ENCODE peak calls at places on chromosomes 3 and 15, in nine cellular contexts. S is upper lobe of left lung, A is IMR-90, L is fibroblast of mammary gland, Y is sigmoid colon, B is SK-N-SH, Z is left ventricle myocardium inferior, I is progenitor cell of endocrine pancreas, D is Calu3. T is an unnamed sample.

GRCh38 chr15:60326824-60327654 is 70.7 kb downstream of the ANXA2 start:
- DNase-seq in S (no peak), A (peak), L (peak), Y (no peak), B (peak), Z (no peak), I (no peak), D (peak), T (peak)

GRCh38 chr15:95875141-95875643 is 455.3 kb upstream of the NR2F2 start:
- DNase-seq in S (no peak), A (no peak), L (peak), Y (no peak), B (no peak), Z (no peak), I (no peak), D (no peak), T (peak)

GRCh38 chr3:150124142-150124541 is 153.4 kb upstream of the PFN2 start:
- DNase-seq in S (no peak), A (no peak), L (no peak), Y (no peak), B (no peak), Z (no peak), I (no peak), D (no peak), T (no peak)

GRCh38 chr3:190197346-190197763 is 76.7 kb upstream of the P3H2 start:
- DNase-seq in S (no peak), A (no peak), L (no peak), Y (no peak), B (no peak), Z (no peak), I (no peak), D (no peak), T (no peak)

GRCh38 chr3:122245513-122246174 is 62.2 kb downstream of the CASR start:
- DNase-seq in S (no peak), A (peak), L (peak), Y (no peak), B (no peak), Z (no peak), I (no peak), D (peak), T (peak)

GRCh38 chr15:75192307-75192706 is 9.4 kb upstream of the C15orf39 start:
- DNase-seq in S (no peak), A (no peak), L (no peak), Y (no peak), B (no peak), Z (no peak), I (no peak), D (no peak), T (no peak)

GRCh38 chr3:165133188-165133899 is 55.0 kb upstream of the SI start:
- DNase-seq in S (no peak), A (no peak), L (no peak), Y (no peak), B (no peak), Z (no peak), I (no peak), D (no peak), T (no peak)

GRCh38 chr3:86958534-86958933 is 32.4 kb downstream of the VGLL3 start:
- DNase-seq in S (no peak), A (peak), L (peak), Y (no peak), B (no peak), Z (no peak), I (no peak), D (no peak), T (peak)

GRCh38 chr15:101420232-101420631 is 69.3 kb downstream of the PCSK6 start:
- DNase-seq in S (no peak), A (no peak), L (no peak), Y (no peak), B (no peak), Z (no peak), I (no peak), D (no peak), T (no peak)

GRCh38 chr15:70608156-70608555 is 155.2 kb downstream of the UACA start:
- DNase-seq in S (no peak), A (peak), L (peak), Y (no peak), B (no peak), Z (no peak), I (no peak), D (no peak), T (no peak)

GRCh38 chr15:61871926-61872522 is 188.2 kb downstream of the VPS13C start:
- DNase-seq in S (no peak), A (peak), L (peak), Y (no peak), B (peak), Z (no peak), I (no peak), D (no peak), T (peak)

GRCh38 chr3:136818851-136819783 is at the start of gene SLC35G2:
- DNase-seq in S (peak), A (peak), L (peak), Y (peak), B (peak), Z (peak), I (peak), D (peak), T (peak)

GRCh38 chr15:63462053-63462452 is 42.3 kb upstream of the USP3 start:
- DNase-seq in S (no peak), A (peak), L (no peak), Y (no peak), B (no peak), Z (no peak), I (no peak), D (no peak), T (peak)

GRCh38 chr3:54533856-54534255 is 394.0 kb downstream of the LRTM1 start:
- DNase-seq in S (no peak), A (no peak), L (no peak), Y (no peak), B (no peak), Z (no peak), I (no peak), D (no peak), T (no peak)

GRCh38 chr3:37741644-37742043 is 120.0 kb upstream of the CTDSPL start:
- DNase-seq in S (peak), A (no peak), L (peak), Y (peak), B (peak), Z (peak), I (no peak), D (peak), T (no peak)

GRCh38 chr3:187709155-187709554 is 6.8 kb upstream of the RTP2 start:
- DNase-seq in S (no peak), A (no peak), L (no peak), Y (no peak), B (no peak), Z (no peak), I (no peak), D (no peak), T (no peak)

GRCh38 chr3:178508443-178508825 is 27.8 kb upstream of the KCNMB2 start:
- DNase-seq in S (no peak), A (no peak), L (no peak), Y (no peak), B (no peak), Z (no peak), I (no peak), D (no peak), T (no peak)

GRCh38 chr3:171446801-171447578 is 13.2 kb downstream of the TNIK start:
- DNase-seq in S (no peak), A (peak), L (peak), Y (no peak), B (no peak), Z (no peak), I (no peak), D (no peak), T (peak)

GRCh38 chr15:47885921-47886320 is 168.6 kb downstream of the SEMA6D start:
- DNase-seq in S (no peak), A (peak), L (peak), Y (no peak), B (no peak), Z (no peak), I (no peak), D (no peak), T (peak)

GRCh38 chr15:45349671-45350070 is 28.7 kb downstream of the GATM start:
- DNase-seq in S (no peak), A (no peak), L (no peak), Y (no peak), B (no peak), Z (no peak), I (no peak), D (no peak), T (no peak)

GRCh38 chr3:15820911-15821310 is 23.1 kb upstream of the ANKRD28 start:
- DNase-seq in S (no peak), A (no peak), L (peak), Y (no peak), B (no peak), Z (no peak), I (no peak), D (no peak), T (no peak)

GRCh38 chr3:94101860-94102259 is 39.0 kb downstream of the NSUN3 start:
- DNase-seq in S (no peak), A (peak), L (peak), Y (no peak), B (no peak), Z (no peak), I (no peak), D (no peak), T (peak)
- TF ChIP-seq CTCF in S (no peak), A (peak), L (peak), Y (no peak), B (peak), Z (no peak), I (peak), D (no peak), T (peak)

GRCh38 chr3:172766718-172767405 is 16.3 kb downstream of the ECT2 start:
- DNase-seq in S (no peak), A (no peak), L (no peak), Y (no peak), B (no peak), Z (no peak), I (no peak), D (no peak), T (no peak)

GRCh38 chr3:172771672-172772071 is 21.1 kb downstream of the ECT2 start:
- DNase-seq in S (no peak), A (no peak), L (no peak), Y (no peak), B (no peak), Z (no peak), I (no peak), D (no peak), T (no peak)

GRCh38 chr3:172776049-172776717 is 25.7 kb downstream of the ECT2 start:
- DNase-seq in S (no peak), A (peak), L (peak), Y (no peak), B (no peak), Z (no peak), I (no peak), D (no peak), T (no peak)

GRCh38 chr3:172766241-172766640 is 15.7 kb downstream of the ECT2 start:
- DNase-seq in S (no peak), A (no peak), L (no peak), Y (no peak), B (no peak), Z (no peak), I (no peak), D (no peak), T (no peak)

GRCh38 chr3:172770382-172770781 is 19.9 kb downstream of the ECT2 start:
- DNase-seq in S (no peak), A (no peak), L (no peak), Y (no peak), B (no peak), Z (no peak), I (no peak), D (no peak), T (no peak)
- TF ChIP-seq CTCF in S (no peak), A (no peak), L (no peak), Y (no peak), B (no peak), Z (no peak), I (no peak), D (no peak), T (no peak)

DNA sequence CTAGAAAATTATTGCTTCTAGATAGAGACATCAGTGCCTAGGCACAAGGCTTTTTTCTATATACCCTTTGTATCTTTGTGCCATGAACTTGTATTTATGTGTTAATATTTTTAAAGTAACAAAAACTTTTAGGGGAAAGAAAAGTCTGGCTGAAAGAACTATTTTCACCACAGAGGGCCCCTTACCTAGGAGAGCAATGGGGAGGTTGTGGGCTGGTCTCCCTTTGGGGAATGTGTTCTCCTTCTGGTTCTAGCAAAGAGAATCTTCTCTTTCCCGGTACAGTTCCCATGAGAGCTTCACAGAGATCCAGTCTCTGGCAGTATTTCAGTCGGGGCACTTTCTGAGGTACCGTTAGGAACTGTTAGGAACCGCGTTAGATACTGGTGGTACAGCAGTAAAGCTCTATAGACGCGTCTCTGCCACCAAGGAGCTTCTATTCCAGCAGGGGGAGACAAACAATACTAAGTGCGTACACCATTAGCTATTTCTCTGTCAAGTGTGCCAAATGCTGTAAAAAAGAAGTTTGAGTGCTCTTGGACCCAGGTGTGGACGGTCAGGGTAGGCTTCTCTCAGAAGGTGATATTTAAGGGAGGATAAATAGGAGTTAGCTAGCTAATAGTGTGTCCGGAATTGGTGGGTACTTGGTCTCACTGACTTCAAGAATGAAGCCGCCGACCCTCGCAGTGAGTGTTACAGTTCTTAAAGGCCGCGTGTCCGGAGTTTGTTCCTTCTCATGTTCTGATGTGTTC is 4.6 kb upstream of the EPB42 start:
- DNase-seq in S (no peak), A (peak), L (peak), Y (no peak), B (peak), Z (no peak), I (no peak), D (peak), T (peak)
- TF ChIP-seq CTCF in S (peak), A (peak), L (peak), Y (peak), B (peak), Z (peak), I (peak), D (peak), T (peak)

DNA sequence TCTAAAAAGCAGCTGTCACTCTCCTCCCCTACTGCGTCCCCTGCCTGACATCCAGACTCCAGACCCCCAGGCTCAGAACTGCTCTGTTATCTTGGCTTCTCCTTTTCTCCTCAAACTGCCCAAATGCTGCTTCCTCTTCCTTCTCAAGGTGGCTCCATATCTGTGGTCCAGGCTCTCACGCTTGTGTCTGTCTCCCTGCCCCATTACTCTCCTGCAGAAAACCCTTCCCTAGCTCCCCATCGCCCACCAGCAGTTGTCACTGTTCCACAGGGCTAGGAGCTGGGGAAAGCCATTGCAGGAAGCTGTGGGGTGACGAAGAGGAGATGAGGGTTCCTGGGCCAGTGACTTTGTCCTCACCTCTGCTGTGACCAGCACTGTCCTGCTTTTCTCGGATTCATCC is 30.7 kb upstream of the CGNL1 start:
- DNase-seq in S (no peak), A (no peak), L (no peak), Y (no peak), B (peak), Z (no peak), I (no peak), D (peak), T (no peak)
- TF ChIP-seq CTCF in S (no peak), A (peak), L (no peak), Y (no peak), B (no peak), Z (peak), I (peak), D (no peak), T (peak)

GRCh38 chr3:140500473-140500872 is 177.4 kb upstream of the TRIM42 start:
- DNase-seq in S (no peak), A (no peak), L (no peak), Y (no peak), B (no peak), Z (no peak), I (no peak), D (no peak), T (no peak)

GRCh38 chr3:140501054-140501769 is 176.7 kb upstream of the TRIM42 start:
- DNase-seq in S (no peak), A (no peak), L (no peak), Y (no peak), B (no peak), Z (no peak), I (no peak), D (peak), T (no peak)

GRCh38 chr3:140497331-140497730 is 180.5 kb upstream of the TRIM42 start:
- DNase-seq in S (no peak), A (no peak), L (no peak), Y (no peak), B (no peak), Z (no peak), I (no peak), D (no peak), T (no peak)

GRCh38 chr3:140501770-140502364 is 176.0 kb upstream of the TRIM42 start:
- DNase-seq in S (no peak), A (no peak), L (no peak), Y (no peak), B (no peak), Z (no peak), I (no peak), D (no peak), T (no peak)

DNA sequence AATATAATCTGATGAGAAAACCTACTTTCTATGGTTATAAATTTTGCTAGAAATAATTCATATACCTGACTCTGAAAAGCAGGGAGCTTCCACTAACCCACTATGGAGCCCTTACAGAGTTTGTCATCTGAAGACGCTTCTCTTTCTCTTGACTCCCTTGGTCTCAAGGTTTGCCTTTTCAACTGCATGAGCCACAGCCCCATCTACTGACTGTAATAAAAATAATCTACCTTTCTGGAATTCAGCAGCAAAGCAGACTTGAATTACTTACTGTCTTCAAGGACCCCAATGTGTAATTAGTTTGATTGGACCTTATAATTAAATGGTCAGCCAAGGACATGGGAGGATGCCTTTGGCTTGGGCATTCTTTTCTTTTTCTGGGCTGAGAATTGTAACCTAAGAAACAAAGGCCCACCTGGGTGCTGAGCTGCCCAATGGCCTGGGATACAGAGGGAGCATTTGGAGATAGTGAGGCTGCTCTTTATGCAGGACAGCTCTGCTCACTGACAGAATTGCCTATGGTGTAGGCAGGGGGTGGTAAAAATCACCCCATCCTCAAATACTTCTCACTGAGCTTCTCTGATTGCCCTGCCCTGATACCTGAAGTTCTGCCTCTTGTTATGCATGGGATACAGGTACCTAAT is 178.6 kb upstream of the TRIM42 start:
- DNase-seq in S (no peak), A (no peak), L (peak), Y (no peak), B (peak), Z (no peak), I (no peak), D (no peak), T (no peak)
- TF ChIP-seq CTCF in S (no peak), A (no peak), L (peak), Y (no peak), B (no peak), Z (peak), I (peak), D (no peak), T (no peak)

GRCh38 chr3:184284696-184285095 is 8.9 kb downstream of the ECE2 start:
- DNase-seq in S (no peak), A (peak), L (peak), Y (no peak), B (peak), Z (no peak), I (no peak), D (peak), T (peak)
- TF ChIP-seq CTCF in S (no peak), A (peak), L (peak), Y (no peak), B (peak), Z (peak), I (peak), D (peak), T (peak)

GRCh38 chr3:111859974-111860859 is 1.2 kb downstream of the PHLDB2 start:
- DNase-seq in S (peak), A (peak), L (peak), Y (peak), B (peak), Z (peak), I (peak), D (peak), T (peak)
- TF ChIP-seq CTCF in S (peak), A (peak), L (peak), Y (peak), B (peak), Z (peak), I (peak), D (peak), T (peak)